ENCODE peak calls at places on chromosomes 16 and 17, in nine cellular contexts. G is K562; P is CD4-positive, alpha-beta T cell; D is omental fat pad; U is WTC11; R is GM20000; Q is Peyer's patch; X is fibroblast of lung; J is thyroid gland. O is an unnamed sample.
A peak's percentile ranks its signal among the peaks of the same experiment; 100 is the strongest.

GRCh38 chr16:83579027-83579426 is 228.8 kb upstream of the HSBP1 start:
- DNase-seq in R (no peak), D (no peak), Q (no peak), U (no peak), G (no peak), X (no peak), J (no peak), P (no peak), O (no peak)

GRCh38 chr16:10835281-10835931 is 16.8 kb upstream of the TVP23A start:
- DNase-seq in P (no peak), Q (no peak), J (no peak), G (no peak), X (no peak), D (no peak), R (peak; percentile 56), U (no peak), O (peak; percentile 58)

GRCh38 chr16:4093495-4094137 is 22.6 kb downstream of the ADCY9 start:
- DNase-seq in U (no peak), P (no peak), D (no peak), Q (peak; percentile 36), G (no peak), J (peak; percentile 72), R (no peak), X (no peak), O (no peak)

GRCh38 chr16:25614836-25615235 is 76.9 kb upstream of the HS3ST4 start:
- DNase-seq in Q (no peak), D (no peak), R (no peak), X (no peak), P (no peak), G (no peak), J (no peak), U (no peak), O (no peak)

GRCh38 chr17:15883617-15884111 is 61.3 kb upstream of the ADORA2B start:
- DNase-seq in X (peak; percentile 91), R (no peak), G (peak; percentile 14), D (no peak), P (no peak), Q (no peak), U (no peak), J (no peak), O (no peak)

GRCh38 chr17:59838196-59838911 is 54.4 kb downstream of the TUBD1 start:
- DNase-seq in U (no peak), P (no peak), X (peak; percentile 65), G (peak; percentile 55), J (no peak), D (no peak), Q (peak; percentile 53), R (no peak), O (no peak)

GRCh38 chr17:61583242-61583641 is 7.8 kb downstream of the NACA2 start:
- DNase-seq in P (no peak), X (peak; percentile 77), R (peak; percentile 25), G (peak; percentile 27), D (no peak), U (no peak), Q (no peak), J (no peak), O (peak; percentile 45)

GRCh38 chr16:50458694-50459271 is 89.4 kb upstream of the NKD1 start:
- DNase-seq in X (no peak), R (no peak), U (peak; percentile 32), G (no peak), J (no peak), Q (peak; percentile 9), P (no peak), D (no peak), O (no peak)

GRCh38 chr17:47719411-47720152 is 13.5 kb upstream of the TBX21 start:
- DNase-seq in Q (no peak), R (no peak), D (no peak), J (no peak), G (peak; percentile 32), X (peak; percentile 57), P (no peak), U (no peak), O (no peak)

GRCh38 chr16:57380671-57381462 is 8.6 kb downstream of the CX3CL1 start:
- DNase-seq in R (no peak), P (no peak), Q (no peak), X (no peak), U (no peak), J (peak; percentile 14), D (no peak), G (no peak), O (no peak)

GRCh38 chr16:50309527-50310307 is 43.4 kb downstream of the ADCY7 start:
- DNase-seq in J (no peak), D (no peak), Q (peak; percentile 45), R (no peak), X (no peak), P (no peak), U (no peak), G (no peak), O (peak; percentile 27)

GRCh38 chr17:8953152-8953885 is 12.2 kb downstream of the PIK3R5 start:
- DNase-seq in X (no peak), J (no peak), D (no peak), U (no peak), P (no peak), Q (no peak), R (no peak), G (no peak), O (no peak)

GRCh38 chr16:8751481-8752311 is 45.7 kb downstream of the TMEM186 start:
- DNase-seq in U (no peak), J (no peak), P (no peak), R (no peak), D (no peak), Q (peak; percentile 14), X (peak; percentile 42), G (no peak), O (no peak)

GRCh38 chr16:64475627-64476351 is 646.1 kb downstream of the CDH11 start:
- DNase-seq in G (no peak), U (no peak), D (no peak), Q (no peak), P (no peak), X (no peak), R (no peak), J (no peak), O (no peak)
- TF ChIP-seq CTCF in G (no peak), U (no peak), D (no peak), Q (no peak), P (no peak), X (no peak), R (no peak), J (no peak), O (no peak)

GRCh38 chr16:67393111-67393789 is at the start of gene TPPP3:
- DNase-seq in J (peak; percentile 75), P (no peak), U (peak; percentile 90), X (peak; percentile 78), G (peak; percentile 94), R (peak; percentile 77), Q (peak; percentile 88), D (peak; percentile 68), O (peak; percentile 71)
- TF ChIP-seq CTCF in J (peak; percentile 25), P (peak; percentile 32), U (peak; percentile 25), X (peak; percentile 59), G (peak; percentile 57), R (no peak), Q (no peak), D (no peak), O (no peak)

GRCh38 chr16:48862087-48862532 is 252.1 kb upstream of the N4BP1 start:
- DNase-seq in G (no peak), R (no peak), P (no peak), D (no peak), U (peak; percentile 19), Q (no peak), X (peak; percentile 68), J (no peak), O (no peak)
- TF ChIP-seq CTCF in G (peak; percentile 18), R (no peak), P (no peak), D (no peak), U (no peak), Q (no peak), X (peak; percentile 25), J (no peak), O (no peak)

GRCh38 chr17:56834380-56835258 is 668 bp downstream of the DGKE start:
- DNase-seq in P (peak; percentile 58), D (no peak), G (peak; percentile 80), Q (peak; percentile 88), J (peak; percentile 65), R (peak; percentile 61), U (peak; percentile 62), X (peak; percentile 6), O (peak; percentile 70)
- TF ChIP-seq CTCF in P (no peak), D (no peak), G (no peak), Q (peak; percentile 14), J (peak; percentile 24), R (no peak), U (no peak), X (no peak), O (no peak)

GRCh38 chr16:85359147-85359822 is 247.0 kb upstream of the CIBAR2 start:
- DNase-seq in G (peak; percentile 89), U (no peak), R (no peak), Q (no peak), X (peak; percentile 90), J (no peak), P (no peak), D (no peak), O (no peak)
- TF ChIP-seq CTCF in G (no peak), U (no peak), R (no peak), Q (no peak), X (no peak), J (no peak), P (no peak), D (no peak), O (no peak)

GRCh38 chr17:75695830-75696271 is 25.4 kb upstream of the ITGB4 start:
- DNase-seq in G (no peak), X (no peak), D (no peak), R (no peak), Q (peak; percentile 82), U (no peak), P (no peak), J (no peak), O (no peak)
- TF ChIP-seq CTCF in G (no peak), X (no peak), D (no peak), R (no peak), Q (no peak), U (no peak), P (no peak), J (no peak), O (no peak)

DNA sequence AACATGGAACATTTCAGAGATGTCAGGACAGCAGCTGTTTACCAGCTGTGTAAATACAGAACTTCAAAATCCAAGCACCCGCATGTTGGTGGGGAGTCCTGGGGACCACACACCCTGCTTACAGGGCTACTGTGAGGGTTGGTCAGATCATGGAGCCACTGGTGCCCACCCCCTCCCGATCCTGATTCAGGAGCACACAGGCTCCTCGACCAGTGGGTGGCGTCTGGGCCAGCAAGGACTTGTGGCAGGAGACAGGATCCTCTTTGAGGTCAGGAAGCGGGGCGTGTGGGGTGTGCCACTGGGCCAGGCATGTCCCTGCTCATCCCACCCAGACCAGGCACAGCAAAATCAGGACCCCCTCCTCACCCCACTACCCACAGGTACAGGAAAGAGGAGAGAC is 83.6 kb downstream of the SDK2 start:
- DNase-seq in D (no peak), P (no peak), J (no peak), R (no peak), Q (no peak), X (no peak), G (no peak), U (peak; percentile 63), O (no peak)
- TF ChIP-seq CTCF in D (no peak), P (no peak), J (no peak), R (no peak), Q (no peak), X (no peak), G (peak; percentile 14), U (no peak), O (no peak)

O was measured in GM13976.